ENCODE peak calls at places on chromosome 16, in seven cellular contexts. N is heart left ventricle; D is cardiac muscle cell; F is CD8-positive, alpha-beta T cell; U is tibial artery; V is thoracic aorta; K is HAP-1. R is an unnamed sample.

GRCh38 chr16:66001432-66001831 is 365.1 kb upstream of the CDH5 start:
- DNase-seq in N (no peak), D (no peak), F (no peak), U (no peak), V (no peak), K (no peak), R (no peak)

GRCh38 chr16:28012031-28012445 is 51.5 kb downstream of the GSG1L start:
- DNase-seq in N (no peak), D (peak; percentile 8), F (no peak), U (no peak), V (no peak), K (no peak), R (peak; percentile 70)

GRCh38 chr16:15899538-15900100 is 11.2 kb upstream of the CEP20 start:
- DNase-seq in N (no peak), D (no peak), F (no peak), U (no peak), V (no peak), K (no peak), R (no peak)

GRCh38 chr16:52573365-52574104 is 26.6 kb upstream of the TOX3 start:
- DNase-seq in N (no peak), D (no peak), F (no peak), U (no peak), V (no peak), K (no peak), R (no peak)

GRCh38 chr16:17311333-17312099 is 159.2 kb downstream of the XYLT1 start:
- DNase-seq in N (no peak), D (no peak), F (no peak), U (no peak), V (no peak), K (no peak), R (no peak)

GRCh38 chr16:28061702-28062101 is 1.8 kb downstream of the GSG1L start:
- DNase-seq in N (no peak), D (no peak), F (no peak), U (no peak), V (no peak), K (no peak), R (no peak)

GRCh38 chr16:1390239-1390638 is 24.3 kb downstream of the UNKL start:
- DNase-seq in N (no peak), D (no peak), F (no peak), U (no peak), V (no peak), K (no peak), R (no peak)

GRCh38 chr16:19130852-19131808 is 17.4 kb downstream of the ITPRIPL2 start:
- DNase-seq in N (peak; percentile 69), D (no peak), F (no peak), U (peak; percentile 56), V (no peak), K (no peak), R (peak; percentile 99)

GRCh38 chr16:11624205-11624604 is 37.5 kb upstream of the LITAF start:
- DNase-seq in N (no peak), D (no peak), F (no peak), U (no peak), V (no peak), K (no peak), R (no peak)

GRCh38 chr16:14004031-14004718 is 66.9 kb upstream of the MRTFB start:
- DNase-seq in N (peak; percentile 60), D (no peak), F (no peak), U (peak; percentile 40), V (no peak), K (no peak), R (no peak)

GRCh38 chr16:14378131-14378551 is 251.9 kb downstream of the PARN start:
- DNase-seq in N (no peak), D (no peak), F (no peak), U (no peak), V (no peak), K (peak; percentile 4), R (no peak)

GRCh38 chr16:19757026-19757425 is 39.0 kb downstream of the IQCK start:
- DNase-seq in N (no peak), D (no peak), F (no peak), U (no peak), V (no peak), K (no peak), R (no peak)

GRCh38 chr16:1156983-1157638 is 4.2 kb downstream of the CACNA1H start:
- DNase-seq in N (peak; percentile 40), D (no peak), F (no peak), U (no peak), V (no peak), K (no peak), R (no peak)

GRCh38 chr16:55668337-55669281 is 12.8 kb downstream of the SLC6A2 start:
- DNase-seq in N (no peak), D (no peak), F (no peak), U (no peak), V (no peak), K (no peak), R (no peak)

GRCh38 chr16:30585022-30585399 is 486 bp downstream of the ZNF785 start:
- DNase-seq in N (no peak), D (no peak), F (no peak), U (no peak), V (no peak), K (no peak), R (peak; percentile 51)

GRCh38 chr16:73068546-73069401 is 20.8 kb upstream of the ZFHX3 start:
- DNase-seq in N (peak; percentile 90), D (peak; percentile 82), F (no peak), U (peak; percentile 94), V (peak; percentile 88), K (no peak), R (peak; percentile 63)

GRCh38 chr16:70738083-70738977 is 52.5 kb upstream of the MTSS2 start:
- DNase-seq in N (peak; percentile 84), D (peak; percentile 75), F (peak; percentile 26), U (peak; percentile 62), V (no peak), K (no peak), R (no peak)

GRCh38 chr16:81697886-81698635 is 81.0 kb upstream of the PLCG2 start:
- DNase-seq in N (peak; percentile 26), D (no peak), F (no peak), U (no peak), V (no peak), K (no peak), R (no peak)

GRCh38 chr16:70715860-70716357 is 30.1 kb upstream of the MTSS2 start:
- DNase-seq in N (no peak), D (no peak), F (no peak), U (no peak), V (no peak), K (no peak), R (peak; percentile 29)

GRCh38 chr16:27169511-27170071 is 33.7 kb upstream of the KDM8 start:
- DNase-seq in N (no peak), D (no peak), F (peak; percentile 78), U (no peak), V (no peak), K (no peak), R (no peak)

GRCh38 chr16:19907161-19907992 is 22.7 kb upstream of the GPRC5B start:
- DNase-seq in N (peak; percentile 36), D (peak; percentile 85), F (peak; percentile 68), U (peak; percentile 47), V (no peak), K (peak; percentile 74), R (peak; percentile 83)

GRCh38 chr16:15725641-15726240 is 75.7 kb downstream of the NDE1 start:
- DNase-seq in N (no peak), D (no peak), F (no peak), U (no peak), V (no peak), K (no peak), R (no peak)

GRCh38 chr16:86572041-86572521 is 5.5 kb downstream of the FOXC2 start:
- DNase-seq in N (no peak), D (no peak), F (no peak), U (no peak), V (no peak), K (no peak), R (no peak)

DNA sequence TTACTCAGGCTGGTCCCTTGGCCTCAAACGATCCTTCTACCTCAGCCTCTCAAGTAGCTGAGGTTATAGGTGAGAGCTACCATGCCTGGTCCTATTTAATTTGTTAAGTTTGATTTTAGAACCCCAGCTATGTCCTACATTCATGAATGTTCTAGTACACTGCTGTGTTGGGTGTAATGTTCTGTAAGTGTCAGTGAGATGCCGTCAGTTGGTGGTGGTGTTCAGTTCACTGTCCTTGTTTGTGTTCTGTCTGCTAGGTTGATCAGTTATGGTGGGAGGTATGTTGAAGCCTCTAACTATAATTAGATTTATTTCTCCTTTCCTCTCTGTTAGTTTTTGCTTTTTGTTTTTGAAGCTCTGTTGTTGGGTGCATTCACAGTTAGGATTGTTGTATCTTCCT is 8.3 kb downstream of the IST1 start:
- DNase-seq in N (no peak), D (no peak), F (no peak), U (no peak), V (no peak), K (no peak), R (no peak)
- H3K4me1 ChIP-seq in N (peaks cover 52% of the 10 kb centered on the region), D (peaks cover 2% of the 10 kb centered on the region), F (peaks cover 79% of the 10 kb centered on the region), U (no peaks in the 10 kb centered on the region), V (peaks cover 50% of the 10 kb centered on the region), K (peaks cover 5% of the 10 kb centered on the region), R (no peaks in the 10 kb centered on the region)

DNA sequence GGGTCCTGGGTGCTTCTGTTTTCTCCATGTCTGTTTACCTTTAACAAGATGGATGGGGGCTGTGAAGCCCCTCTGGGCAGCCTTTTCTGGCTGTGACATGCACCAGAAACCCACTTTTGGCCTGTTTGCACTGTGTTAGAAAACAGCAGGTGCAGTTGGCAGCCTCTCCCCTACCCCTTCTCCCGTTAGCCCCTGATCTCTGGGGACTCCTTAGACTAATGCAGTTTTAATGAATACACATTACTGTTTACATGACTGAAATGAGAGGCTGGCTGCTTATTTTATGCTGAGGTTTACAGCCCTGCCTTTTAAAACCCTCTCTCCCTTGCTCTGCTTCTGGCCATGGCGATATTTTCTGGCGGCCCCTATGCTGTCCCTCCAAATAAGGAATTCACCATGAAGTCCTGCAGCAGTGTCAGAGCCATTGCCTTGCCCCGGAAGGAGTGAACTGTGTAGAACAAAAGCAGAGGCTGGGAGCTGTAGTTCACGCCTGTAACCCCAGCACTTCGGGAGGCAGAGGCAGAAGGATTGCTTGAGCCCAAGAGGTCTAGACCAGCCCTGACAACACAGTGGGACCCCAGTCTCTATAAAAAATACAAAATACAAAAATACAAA is 79.3 kb downstream of the PRKCB start:
- DNase-seq in N (no peak), D (peak; percentile 13), F (no peak), U (no peak), V (no peak), K (no peak), R (peak; percentile 49)
- H3K4me1 ChIP-seq in N (no peaks in the 10 kb centered on the region), D (no peaks in the 10 kb centered on the region), F (no peaks in the 10 kb centered on the region), U (no peaks in the 10 kb centered on the region), V (peaks cover 6% of the 10 kb centered on the region), K (no peaks in the 10 kb centered on the region), R (peaks cover 37% of the 10 kb centered on the region)

GRCh38 chr16:68379472-68380347 is 68.6 kb downstream of the SMPD3 start:
- DNase-seq in N (no peak), D (no peak), F (peak; percentile 33), U (no peak), V (no peak), K (no peak), R (no peak)
- H3K4me1 ChIP-seq in N (no peaks in the 10 kb centered on the region), D (peaks cover 10% of the 10 kb centered on the region), F (peaks cover 6% of the 10 kb centered on the region), U (no peaks in the 10 kb centered on the region), V (no peaks in the 10 kb centered on the region), K (no peaks in the 10 kb centered on the region), R (no peaks in the 10 kb centered on the region)

GRCh38 chr16:6157806-6158205 is 1060.2 kb upstream of the EEF2KMT start:
- DNase-seq in N (no peak), D (no peak), F (no peak), U (no peak), V (no peak), K (no peak), R (no peak)

GRCh38 chr16:6148361-6148760 is 1050.8 kb upstream of the EEF2KMT start:
- DNase-seq in N (no peak), D (no peak), F (no peak), U (no peak), V (no peak), K (no peak), R (no peak)

GRCh38 chr16:6149031-6149430 is 1051.4 kb upstream of the EEF2KMT start:
- DNase-seq in N (no peak), D (no peak), F (no peak), U (no peak), V (no peak), K (no peak), R (no peak)

GRCh38 chr16:6153901-6154300 is 1056.3 kb upstream of the EEF2KMT start:
- DNase-seq in N (no peak), D (no peak), F (no peak), U (no peak), V (no peak), K (no peak), R (no peak)
- H3K4me1 ChIP-seq in N (no peaks in the 10 kb centered on the region), D (no peaks in the 10 kb centered on the region), F (no peaks in the 10 kb centered on the region), U (no peaks in the 10 kb centered on the region), V (no peaks in the 10 kb centered on the region), K (no peaks in the 10 kb centered on the region), R (no peaks in the 10 kb centered on the region)

R was measured in A673.